ENCODE peak calls at places on chromosomes 7 and 10, in seven cellular contexts. One of them, this sample, is unnamed.

GRCh38 chr7:157320607-157320979 is 16.2 kb upstream of the DNAJB6 start:
- DNase-seq in BE2C: no peak
- DNase-seq in mammary epithelial cell: no peak
- DNase-seq in uterus: no peak
- DNase-seq in CD4-positive, alpha-beta memory T cell: no peak
- DNase-seq in left ventricle myocardium inferior: no peak
- DNase-seq in CD8-positive, alpha-beta T cell: no peak
- DNase-seq in this sample: no peak

GRCh38 chr10:93604145-93604544 is 3.1 kb upstream of the RBP4 start:
- DNase-seq in left ventricle myocardium inferior: no peak
- DNase-seq in CD4-positive, alpha-beta memory T cell: no peak
- DNase-seq in mammary epithelial cell: no peak
- DNase-seq in BE2C: no peak
- DNase-seq in uterus: no peak
- DNase-seq in CD8-positive, alpha-beta T cell: no peak
- DNase-seq in this sample: no peak

GRCh38 chr7:93307131-93307660 is 75.0 kb downstream of the VPS50 start:
- DNase-seq in left ventricle myocardium inferior: no peak
- DNase-seq in uterus: no peak
- DNase-seq in mammary epithelial cell: peak; percentile 51
- DNase-seq in CD8-positive, alpha-beta T cell: no peak
- DNase-seq in CD4-positive, alpha-beta memory T cell: no peak
- DNase-seq in BE2C: no peak
- DNase-seq in this sample: no peak

GRCh38 chr7:157490465-157490912 is 153.7 kb downstream of the DNAJB6 start:
- DNase-seq in uterus: no peak
- DNase-seq in BE2C: no peak
- DNase-seq in CD4-positive, alpha-beta memory T cell: peak; percentile 79
- DNase-seq in mammary epithelial cell: peak; percentile 68
- DNase-seq in left ventricle myocardium inferior: no peak
- DNase-seq in CD8-positive, alpha-beta T cell: peak; percentile 46
- DNase-seq in this sample: no peak

GRCh38 chr7:107244613-107245012 is 75.8 kb downstream of the HBP1 start:
- DNase-seq in CD8-positive, alpha-beta T cell: no peak
- DNase-seq in CD4-positive, alpha-beta memory T cell: no peak
- DNase-seq in uterus: no peak
- DNase-seq in left ventricle myocardium inferior: no peak
- DNase-seq in mammary epithelial cell: no peak
- DNase-seq in BE2C: no peak
- DNase-seq in this sample: no peak

GRCh38 chr10:71078454-71079145 is 133.8 kb upstream of the UNC5B start:
- DNase-seq in BE2C: no peak
- DNase-seq in CD8-positive, alpha-beta T cell: no peak
- DNase-seq in mammary epithelial cell: no peak
- DNase-seq in left ventricle myocardium inferior: no peak
- DNase-seq in uterus: no peak
- DNase-seq in CD4-positive, alpha-beta memory T cell: no peak
- DNase-seq in this sample: no peak

GRCh38 chr10:131646551-131647525 is 254.0 kb upstream of the PPP2R2D start:
- DNase-seq in mammary epithelial cell: no peak
- DNase-seq in CD8-positive, alpha-beta T cell: no peak
- DNase-seq in left ventricle myocardium inferior: no peak
- DNase-seq in BE2C: no peak
- DNase-seq in uterus: no peak
- DNase-seq in CD4-positive, alpha-beta memory T cell: no peak
- DNase-seq in this sample: no peak

GRCh38 chr7:101964680-101965079 is 147.3 kb downstream of the CUX1 start:
- DNase-seq in uterus: no peak
- DNase-seq in BE2C: no peak
- DNase-seq in mammary epithelial cell: no peak
- DNase-seq in CD4-positive, alpha-beta memory T cell: no peak
- DNase-seq in left ventricle myocardium inferior: no peak
- DNase-seq in CD8-positive, alpha-beta T cell: no peak
- DNase-seq in this sample: no peak

GRCh38 chr10:3094565-3095168 is 27.3 kb downstream of the PFKP start:
- DNase-seq in CD4-positive, alpha-beta memory T cell: no peak
- DNase-seq in left ventricle myocardium inferior: no peak
- DNase-seq in mammary epithelial cell: no peak
- DNase-seq in BE2C: no peak
- DNase-seq in uterus: no peak
- DNase-seq in CD8-positive, alpha-beta T cell: no peak
- DNase-seq in this sample: no peak

GRCh38 chr7:49848211-49848841 is 74.9 kb downstream of the VWC2 start:
- DNase-seq in CD4-positive, alpha-beta memory T cell: no peak
- DNase-seq in CD8-positive, alpha-beta T cell: no peak
- DNase-seq in BE2C: no peak
- DNase-seq in mammary epithelial cell: peak; percentile 5
- DNase-seq in uterus: no peak
- DNase-seq in left ventricle myocardium inferior: no peak
- DNase-seq in this sample: no peak

GRCh38 chr10:42801135-42801534 is 18.5 kb downstream of the BMS1 start:
- DNase-seq in left ventricle myocardium inferior: no peak
- DNase-seq in mammary epithelial cell: no peak
- DNase-seq in BE2C: no peak
- DNase-seq in uterus: no peak
- DNase-seq in CD4-positive, alpha-beta memory T cell: no peak
- DNase-seq in CD8-positive, alpha-beta T cell: no peak
- DNase-seq in this sample: no peak

GRCh38 chr7:135979674-135980660 is 2.8 kb upstream of the MTPN start:
- DNase-seq in BE2C: no peak
- DNase-seq in mammary epithelial cell: peak; percentile 33
- DNase-seq in left ventricle myocardium inferior: no peak
- DNase-seq in uterus: no peak
- DNase-seq in CD8-positive, alpha-beta T cell: no peak
- DNase-seq in CD4-positive, alpha-beta memory T cell: no peak
- DNase-seq in this sample: peak; percentile 45

GRCh38 chr10:17673517-17674051 is 29.6 kb downstream of the STAM start:
- DNase-seq in uterus: no peak
- DNase-seq in BE2C: no peak
- DNase-seq in left ventricle myocardium inferior: no peak
- DNase-seq in CD4-positive, alpha-beta memory T cell: no peak
- DNase-seq in mammary epithelial cell: peak; percentile 86
- DNase-seq in CD8-positive, alpha-beta T cell: no peak
- DNase-seq in this sample: no peak

GRCh38 chr7:20146461-20146860 is 70.7 kb downstream of the MACC1 start:
- DNase-seq in BE2C: no peak
- DNase-seq in uterus: no peak
- DNase-seq in CD4-positive, alpha-beta memory T cell: no peak
- DNase-seq in mammary epithelial cell: no peak
- DNase-seq in CD8-positive, alpha-beta T cell: no peak
- DNase-seq in left ventricle myocardium inferior: no peak
- DNase-seq in this sample: no peak

GRCh38 chr10:44390585-44391072 is 5.7 kb upstream of the CXCL12 start:
- DNase-seq in left ventricle myocardium inferior: no peak
- DNase-seq in CD8-positive, alpha-beta T cell: no peak
- DNase-seq in mammary epithelial cell: no peak
- DNase-seq in uterus: no peak
- DNase-seq in CD4-positive, alpha-beta memory T cell: no peak
- DNase-seq in BE2C: no peak
- DNase-seq in this sample: no peak

GRCh38 chr7:142771353-142771723 is 568 bp downstream of the PRSS2 start:
- DNase-seq in BE2C: no peak
- DNase-seq in CD4-positive, alpha-beta memory T cell: no peak
- DNase-seq in uterus: no peak
- DNase-seq in mammary epithelial cell: peak; percentile 19
- DNase-seq in CD8-positive, alpha-beta T cell: no peak
- DNase-seq in left ventricle myocardium inferior: no peak
- DNase-seq in this sample: peak; percentile 37

GRCh38 chr7:103811997-103812396 is 177.5 kb downstream of the RELN start:
- DNase-seq in CD8-positive, alpha-beta T cell: no peak
- DNase-seq in uterus: no peak
- DNase-seq in left ventricle myocardium inferior: no peak
- DNase-seq in mammary epithelial cell: peak; percentile 6
- DNase-seq in CD4-positive, alpha-beta memory T cell: peak; percentile 9
- DNase-seq in BE2C: no peak
- DNase-seq in this sample: no peak

GRCh38 chr10:93566435-93567276 is at the start of gene FFAR4:
- DNase-seq in uterus: no peak
- DNase-seq in CD4-positive, alpha-beta memory T cell: no peak
- DNase-seq in BE2C: no peak
- DNase-seq in CD8-positive, alpha-beta T cell: no peak
- DNase-seq in mammary epithelial cell: peak; percentile 34
- DNase-seq in left ventricle myocardium inferior: peak; percentile 45
- DNase-seq in this sample: no peak

GRCh38 chr10:86178401-86179142 is 188.0 kb downstream of the GRID1 start:
- DNase-seq in BE2C: peak; percentile 71
- DNase-seq in CD8-positive, alpha-beta T cell: no peak
- DNase-seq in left ventricle myocardium inferior: no peak
- DNase-seq in uterus: no peak
- DNase-seq in CD4-positive, alpha-beta memory T cell: no peak
- DNase-seq in mammary epithelial cell: no peak
- DNase-seq in this sample: no peak

GRCh38 chr7:36545291-36545690 is 155.6 kb downstream of the ANLN start:
- DNase-seq in mammary epithelial cell: no peak
- DNase-seq in left ventricle myocardium inferior: no peak
- DNase-seq in CD8-positive, alpha-beta T cell: no peak
- DNase-seq in CD4-positive, alpha-beta memory T cell: no peak
- DNase-seq in BE2C: no peak
- DNase-seq in uterus: no peak
- DNase-seq in this sample: no peak

GRCh38 chr7:22296916-22297315 is 60.0 kb downstream of the RAPGEF5 start:
- DNase-seq in CD8-positive, alpha-beta T cell: no peak
- DNase-seq in left ventricle myocardium inferior: no peak
- DNase-seq in BE2C: no peak
- DNase-seq in CD4-positive, alpha-beta memory T cell: no peak
- DNase-seq in uterus: no peak
- DNase-seq in mammary epithelial cell: no peak
- DNase-seq in this sample: no peak

GRCh38 chr10:99854860-99855259 is 72.4 kb downstream of the ABCC2 start:
- DNase-seq in mammary epithelial cell: no peak
- DNase-seq in left ventricle myocardium inferior: no peak
- DNase-seq in CD4-positive, alpha-beta memory T cell: no peak
- DNase-seq in uterus: peak; percentile 42
- DNase-seq in BE2C: peak; percentile 25
- DNase-seq in CD8-positive, alpha-beta T cell: no peak
- DNase-seq in this sample: no peak

GRCh38 chr10:74150151-74151056 is at the start of gene AP3M1:
- DNase-seq in BE2C: peak; percentile 78
- DNase-seq in uterus: peak; percentile 87
- DNase-seq in left ventricle myocardium inferior: peak; percentile 84
- DNase-seq in mammary epithelial cell: peak; percentile 84
- DNase-seq in CD4-positive, alpha-beta memory T cell: no peak
- DNase-seq in CD8-positive, alpha-beta T cell: peak; percentile 81
- DNase-seq in this sample: no peak

GRCh38 chr7:46603780-46604725 is 683.0 kb upstream of the IGFBP3 start:
- DNase-seq in mammary epithelial cell: no peak
- DNase-seq in CD4-positive, alpha-beta memory T cell: no peak
- DNase-seq in BE2C: peak; percentile 72
- DNase-seq in left ventricle myocardium inferior: peak; percentile 94
- DNase-seq in CD8-positive, alpha-beta T cell: no peak
- DNase-seq in uterus: peak; percentile 92
- DNase-seq in this sample: no peak

GRCh38 chr7:96855139-96855538 is 145.5 kb upstream of the SEM1 start:
- DNase-seq in mammary epithelial cell: no peak
- DNase-seq in uterus: no peak
- DNase-seq in BE2C: no peak
- DNase-seq in CD8-positive, alpha-beta T cell: no peak
- DNase-seq in CD4-positive, alpha-beta memory T cell: no peak
- DNase-seq in left ventricle myocardium inferior: no peak
- DNase-seq in this sample: no peak

GRCh38 chr7:134419875-134420274 is 39.0 kb downstream of the AKR1B1 start:
- DNase-seq in left ventricle myocardium inferior: no peak
- DNase-seq in CD8-positive, alpha-beta T cell: no peak
- DNase-seq in mammary epithelial cell: no peak
- DNase-seq in CD4-positive, alpha-beta memory T cell: no peak
- DNase-seq in uterus: no peak
- DNase-seq in BE2C: no peak
- DNase-seq in this sample: no peak
- H3K36me3 ChIP-seq in left ventricle myocardium inferior: no peaks in the 10 kb centered on the region
- H3K36me3 ChIP-seq in CD8-positive, alpha-beta T cell: no peaks in the 10 kb centered on the region
- H3K36me3 ChIP-seq in mammary epithelial cell: no peaks in the 10 kb centered on the region
- H3K36me3 ChIP-seq in CD4-positive, alpha-beta memory T cell: no peaks in the 10 kb centered on the region
- H3K36me3 ChIP-seq in uterus: no peaks in the 10 kb centered on the region
- H3K36me3 ChIP-seq in BE2C: no peaks in the 10 kb centered on the region
- H3K36me3 ChIP-seq in this sample: no peaks in the 10 kb centered on the region

GRCh38 chr10:92309273-92309672 is 18.3 kb downstream of the MARCHF5 start:
- DNase-seq in uterus: no peak
- DNase-seq in mammary epithelial cell: no peak
- DNase-seq in BE2C: no peak
- DNase-seq in CD4-positive, alpha-beta memory T cell: no peak
- DNase-seq in CD8-positive, alpha-beta T cell: no peak
- DNase-seq in left ventricle myocardium inferior: no peak
- DNase-seq in this sample: no peak

GRCh38 chr10:92313750-92314149 is 22.8 kb downstream of the MARCHF5 start:
- DNase-seq in left ventricle myocardium inferior: no peak
- DNase-seq in mammary epithelial cell: no peak
- DNase-seq in uterus: no peak
- DNase-seq in CD4-positive, alpha-beta memory T cell: no peak
- DNase-seq in BE2C: no peak
- DNase-seq in CD8-positive, alpha-beta T cell: no peak
- DNase-seq in this sample: no peak
- H3K36me3 ChIP-seq in left ventricle myocardium inferior: peaks cover 33% of the 10 kb centered on the region
- H3K36me3 ChIP-seq in mammary epithelial cell: peaks cover 19% of the 10 kb centered on the region
- H3K36me3 ChIP-seq in uterus: no peaks in the 10 kb centered on the region
- H3K36me3 ChIP-seq in CD4-positive, alpha-beta memory T cell: no peaks in the 10 kb centered on the region
- H3K36me3 ChIP-seq in BE2C: peaks cover 5% of the 10 kb centered on the region
- H3K36me3 ChIP-seq in CD8-positive, alpha-beta T cell: peaks cover 3% of the 10 kb centered on the region
- H3K36me3 ChIP-seq in this sample: no peaks in the 10 kb centered on the region

DNA sequence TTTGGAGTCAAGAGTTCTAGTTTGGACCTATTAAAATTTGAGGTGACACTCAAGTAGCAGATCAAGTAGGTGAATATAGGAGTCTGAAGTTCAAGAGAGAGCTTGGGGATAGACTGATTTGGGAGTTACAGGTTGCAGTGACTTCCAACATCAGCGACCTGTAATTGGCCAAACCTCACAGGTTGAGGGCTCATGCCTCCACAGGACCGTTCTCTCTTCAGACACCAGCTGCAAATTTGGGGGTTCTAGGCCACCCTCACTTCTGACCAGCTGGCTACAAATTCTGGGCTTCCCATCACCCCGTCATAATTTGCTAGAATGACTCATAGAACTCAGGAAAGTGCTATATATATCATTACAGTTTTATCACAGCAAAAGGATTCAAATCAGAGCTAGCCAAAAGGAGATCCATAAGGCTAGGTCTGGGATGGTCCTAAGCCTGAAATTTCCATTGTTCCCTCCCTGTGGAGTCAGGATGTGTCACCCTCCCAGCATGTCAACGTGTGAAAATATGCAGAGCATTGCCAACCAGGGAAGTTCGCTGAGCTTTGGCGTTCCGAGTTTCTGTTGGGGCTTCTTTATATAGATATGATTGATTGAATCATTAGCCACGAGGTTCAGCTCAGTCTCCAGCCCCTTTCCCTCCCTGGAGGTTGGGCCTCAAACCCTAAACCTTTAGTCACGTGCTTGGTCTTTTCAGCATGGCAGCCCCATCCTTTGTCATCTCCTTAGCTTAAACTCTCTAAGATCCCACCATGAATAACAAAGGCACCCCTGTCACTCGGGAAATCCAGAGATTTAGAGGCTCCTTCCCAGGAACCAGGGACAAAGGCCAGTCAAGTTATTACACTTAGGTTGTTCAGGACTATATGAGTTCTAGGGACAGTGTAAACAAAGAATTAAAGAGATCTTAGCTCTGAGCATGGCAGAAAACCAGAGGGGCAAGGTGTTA is 20.7 kb upstream of the ZNF212 start:
- DNase-seq in CD4-positive, alpha-beta memory T cell: no peak
- DNase-seq in BE2C: no peak
- DNase-seq in uterus: no peak
- DNase-seq in CD8-positive, alpha-beta T cell: no peak
- DNase-seq in mammary epithelial cell: no peak
- DNase-seq in left ventricle myocardium inferior: no peak
- DNase-seq in this sample: no peak
- H3K36me3 ChIP-seq in CD4-positive, alpha-beta memory T cell: peaks cover 31% of the 10 kb centered on the region
- H3K36me3 ChIP-seq in BE2C: peaks cover 72% of the 10 kb centered on the region
- H3K36me3 ChIP-seq in uterus: no peaks in the 10 kb centered on the region
- H3K36me3 ChIP-seq in CD8-positive, alpha-beta T cell: peaks cover 8% of the 10 kb centered on the region
- H3K36me3 ChIP-seq in mammary epithelial cell: peaks cover 27% of the 10 kb centered on the region
- H3K36me3 ChIP-seq in left ventricle myocardium inferior: peaks cover 96% of the 10 kb centered on the region
- H3K36me3 ChIP-seq in this sample: peaks cover 26% of the 10 kb centered on the region

GRCh38 chr7:130037703-130038102 is 13.5 kb downstream of the ZC3HC1 start:
- DNase-seq in uterus: no peak
- DNase-seq in CD8-positive, alpha-beta T cell: no peak
- DNase-seq in CD4-positive, alpha-beta memory T cell: no peak
- DNase-seq in left ventricle myocardium inferior: no peak
- DNase-seq in BE2C: no peak
- DNase-seq in mammary epithelial cell: no peak
- DNase-seq in this sample: no peak
- H3K36me3 ChIP-seq in uterus: no peaks in the 10 kb centered on the region
- H3K36me3 ChIP-seq in CD8-positive, alpha-beta T cell: peaks cover 12% of the 10 kb centered on the region
- H3K36me3 ChIP-seq in CD4-positive, alpha-beta memory T cell: peaks cover 20% of the 10 kb centered on the region
- H3K36me3 ChIP-seq in left ventricle myocardium inferior: peaks cover 90% of the 10 kb centered on the region
- H3K36me3 ChIP-seq in BE2C: peaks cover 29% of the 10 kb centered on the region
- H3K36me3 ChIP-seq in mammary epithelial cell: peaks cover 7% of the 10 kb centered on the region
- H3K36me3 ChIP-seq in this sample: peaks cover 4% of the 10 kb centered on the region